ENCODE peak calls at places on chromosome X, in five cellular contexts. E is fibroblast of lung, T is IMR-90, Z is adrenal gland, A is left lung. G is an unnamed sample.
A peak's percentile ranks its signal among the peaks of the same experiment; 100 is the strongest.

GRCh38 chrX:110938977-110939732 is 143.5 kb upstream of the CHRDL1 start:
- DNase-seq in Z (no peak), A (no peak), E (no peak), T (no peak), G (no peak)

GRCh38 chrX:43741843-43742573 is 85.9 kb downstream of the MAOA start:
- DNase-seq in T (no peak), E (peak; percentile 74), Z (peak; percentile 27), A (no peak), G (no peak)

GRCh38 chrX:19613645-19614323 is 98.5 kb upstream of the MAP3K15 start:
- DNase-seq in A (peak; percentile 67), T (no peak), E (no peak), Z (no peak), G (no peak)

GRCh38 chrX:131783555-131784338 is 239.4 kb upstream of the STK26 start:
- DNase-seq in E (no peak), T (peak; percentile 89), A (peak; percentile 52), Z (no peak), G (no peak)

GRCh38 chrX:108582151-108582550 is 142.5 kb downstream of the COL4A5 start:
- DNase-seq in A (no peak), T (no peak), E (no peak), Z (no peak), G (no peak)

GRCh38 chrX:155070975-155071693 is at the start of the genes BRCC3, CMC4 and MTCP1:
- DNase-seq in T (peak; percentile 79), Z (peak; percentile 82), A (peak; percentile 87), E (peak; percentile 80), G (peak; percentile 82)

GRCh38 chrX:71577682-71578081 is 555 bp upstream of the GCNA start:
- DNase-seq in E (peak; percentile 3), A (no peak), T (no peak), Z (no peak), G (peak; percentile 74)

GRCh38 chrX:35826503-35826902 is 28.4 kb downstream of the MAGEB16 start:
- DNase-seq in E (no peak), A (no peak), T (no peak), Z (no peak), G (no peak)

GRCh38 chrX:120302434-120302833 is 8.8 kb downstream of the TMEM255A start:
- DNase-seq in E (no peak), Z (peak; percentile 17), A (peak; percentile 58), T (no peak), G (no peak)

GRCh38 chrX:125205084-125205917 is 114.4 kb upstream of the TEX13C start:
- DNase-seq in T (no peak), E (peak; percentile 0), Z (peak; percentile 72), A (peak; percentile 33), G (peak; percentile 60)

GRCh38 chrX:13077168-13077567 is 32.7 kb upstream of the FAM9C start:
- DNase-seq in T (peak; percentile 47), Z (peak; percentile 17), E (no peak), A (peak; percentile 49), G (no peak)

GRCh38 chrX:101550825-101551767 is 749 bp downstream of the ARMCX1 start:
- DNase-seq in Z (peak; percentile 57), A (peak; percentile 56), E (peak; percentile 37), T (peak; percentile 20), G (peak; percentile 52)

GRCh38 chrX:110310000-110310790 is 7.7 kb downstream of the AMMECR1 start:
- DNase-seq in T (no peak), A (no peak), Z (no peak), E (no peak), G (no peak)

GRCh38 chrX:143336261-143336660 is 181.0 kb downstream of the SPANXN3 start:
- DNase-seq in T (no peak), A (no peak), Z (no peak), E (no peak), G (no peak)

GRCh38 chrX:70041993-70042392 is 7.7 kb downstream of the AWAT2 start:
- DNase-seq in E (no peak), A (no peak), T (no peak), Z (no peak), G (no peak)

GRCh38 chrX:50103866-50104566 is 96.8 kb downstream of the AKAP4 start:
- DNase-seq in A (no peak), E (no peak), Z (peak; percentile 68), T (no peak), G (no peak)

GRCh38 chrX:29903365-29903764 is 312.0 kb upstream of the MAGEB2 start:
- DNase-seq in A (no peak), Z (no peak), E (peak; percentile 38), T (peak; percentile 7), G (no peak)

DNA sequence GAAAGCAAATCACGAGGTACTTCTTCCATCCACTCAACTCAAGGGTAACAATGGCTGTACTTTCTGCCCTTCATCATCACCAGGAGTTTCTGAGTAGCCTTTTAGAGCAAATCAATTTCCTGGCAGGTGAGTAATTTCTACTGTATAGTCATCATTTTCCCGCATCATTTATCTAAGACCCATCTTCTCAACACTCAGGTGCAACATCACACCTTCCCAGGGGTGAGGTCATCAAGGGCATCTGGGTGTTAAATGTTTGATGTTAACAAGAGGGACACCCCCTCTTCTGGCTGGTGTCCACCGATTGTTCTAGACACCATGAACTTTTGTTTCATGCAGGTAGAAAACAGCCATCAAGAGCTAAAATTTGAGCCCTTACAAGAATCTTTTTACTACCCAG is 313.4 kb upstream of the MAGEB2 start:
- DNase-seq in Z (no peak), A (no peak), T (no peak), E (no peak), G (no peak)
- H3K4me3 ChIP-seq in Z (no peak overlapping the region), A (no peak overlapping the region), T (no peak overlapping the region), E (no peak overlapping the region), G (no peak overlapping the region)

GRCh38 chrX:11472381-11472780 is 179.2 kb downstream of the AMELX start:
- DNase-seq in T (peak; percentile 28), A (no peak), Z (no peak), E (no peak), G (no peak)

GRCh38 chrX:11474021-11474420 is 180.8 kb downstream of the AMELX start:
- DNase-seq in E (no peak), Z (no peak), A (no peak), T (no peak), G (no peak)

GRCh38 chrX:11474576-11474975 is 181.4 kb downstream of the AMELX start:
- DNase-seq in A (no peak), Z (no peak), T (no peak), E (no peak), G (no peak)

GRCh38 chrX:11472879-11473278 is 179.7 kb downstream of the AMELX start:
- DNase-seq in Z (no peak), A (no peak), T (no peak), E (no peak), G (no peak)

GRCh38 chrX:11470231-11470630 is 177.0 kb downstream of the AMELX start:
- DNase-seq in E (peak; percentile 84), T (peak; percentile 86), Z (no peak), A (no peak), G (no peak)
- H3K4me1 ChIP-seq in E (no peaks in the 10 kb centered on the region), T (peaks cover 2% of the 10 kb centered on the region), Z (no peaks in the 10 kb centered on the region), A (no peaks in the 10 kb centered on the region), G (no peaks in the 10 kb centered on the region)

GRCh38 chrX:82782014-82782413 is 726.1 kb upstream of the POU3F4 start:
- DNase-seq in Z (no peak), A (no peak), T (no peak), E (no peak), G (no peak)
- H3K9me3 ChIP-seq in Z (no peaks in the 10 kb centered on the region), A (no peaks in the 10 kb centered on the region), T (peaks cover 2% of the 10 kb centered on the region), E (no peaks in the 10 kb centered on the region), G (no peaks in the 10 kb centered on the region)

GRCh38 chrX:115579327-115579726 is 18.4 kb downstream of the PLS3 start:
- DNase-seq in A (no peak), E (no peak), T (no peak), Z (no peak), G (no peak)
- H3K4me3 ChIP-seq in A (no peak overlapping the region), E (no peak overlapping the region), T (no peak overlapping the region), Z (no peak overlapping the region), G (no peak overlapping the region)

DNA sequence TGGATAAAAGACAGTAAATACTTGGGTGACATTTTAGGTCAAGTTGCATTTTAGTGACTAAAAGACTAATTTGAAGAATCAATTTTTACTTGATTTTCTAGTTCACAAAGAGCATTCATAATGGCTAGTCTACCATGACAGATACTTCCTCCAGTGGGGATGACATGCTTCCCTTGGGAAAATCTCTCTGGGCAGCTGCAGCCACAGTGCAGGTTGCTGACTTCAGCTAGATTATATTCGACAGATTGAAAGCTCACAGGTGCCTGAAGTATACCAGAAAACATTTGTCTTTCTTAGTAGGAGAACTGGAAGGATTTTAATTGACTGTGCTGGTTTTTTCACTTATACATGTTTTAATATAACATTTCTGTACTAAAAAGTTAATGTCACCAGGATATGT is 209.5 kb upstream of the MAGEB2 start:
- DNase-seq in T (no peak), Z (no peak), A (no peak), E (no peak), G (no peak)
- H3K4me1 ChIP-seq in T (no peaks in the 10 kb centered on the region), Z (no peaks in the 10 kb centered on the region), A (no peaks in the 10 kb centered on the region), E (no peaks in the 10 kb centered on the region), G (no peaks in the 10 kb centered on the region)

DNA sequence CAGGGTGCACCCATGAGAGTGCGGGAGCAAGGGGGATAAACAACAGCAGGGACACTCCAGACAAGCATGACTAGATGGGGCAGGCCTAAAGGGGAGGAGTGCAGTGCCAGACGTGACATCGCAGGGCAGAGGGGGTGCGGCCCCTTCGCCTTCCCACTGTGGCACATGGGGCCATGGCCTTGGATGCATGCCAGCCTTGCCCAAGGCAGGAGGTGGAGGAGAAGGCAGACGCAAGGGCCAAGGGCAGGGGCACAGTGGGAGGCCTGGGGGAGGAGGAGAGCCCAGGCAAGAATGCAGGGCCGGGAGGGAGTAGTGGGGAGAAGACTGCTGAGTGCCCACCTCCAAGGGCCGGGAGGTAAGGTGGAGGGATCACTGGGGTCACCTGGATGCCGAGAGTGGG is 21.6 kb downstream of the PNMA6E start:
- DNase-seq in A (no peak), T (no peak), Z (peak; percentile 77), E (no peak), G (no peak)
- H3K9me3 ChIP-seq in A (no peaks in the 10 kb centered on the region), T (peaks cover 2% of the 10 kb centered on the region), Z (no peaks in the 10 kb centered on the region), E (no peaks in the 10 kb centered on the region), G (no peaks in the 10 kb centered on the region)

GRCh38 chrX:39580043-39580442 is 517.7 kb downstream of the BCOR start:
- DNase-seq in T (no peak), A (no peak), Z (no peak), E (no peak), G (no peak)

GRCh38 chrX:39576081-39576701 is 521.6 kb downstream of the BCOR start:
- DNase-seq in Z (no peak), E (no peak), A (no peak), T (no peak), G (no peak)

GRCh38 chrX:39577976-39578962 is 519.5 kb downstream of the BCOR start:
- DNase-seq in Z (no peak), A (no peak), T (no peak), E (peak; percentile 36), G (no peak)

GRCh38 chrX:39574178-39574577 is 523.6 kb downstream of the BCOR start:
- DNase-seq in Z (no peak), T (no peak), A (no peak), E (no peak), G (no peak)

GRCh38 chrX:39577206-39577605 is 520.6 kb downstream of the BCOR start:
- DNase-seq in T (no peak), E (peak; percentile 2), Z (no peak), A (no peak), G (peak; percentile 14)
- H3K4me3 ChIP-seq in T (no peak overlapping the region), E (no peak overlapping the region), Z (no peak overlapping the region), A (no peak overlapping the region), G (no peak overlapping the region)

DNA sequence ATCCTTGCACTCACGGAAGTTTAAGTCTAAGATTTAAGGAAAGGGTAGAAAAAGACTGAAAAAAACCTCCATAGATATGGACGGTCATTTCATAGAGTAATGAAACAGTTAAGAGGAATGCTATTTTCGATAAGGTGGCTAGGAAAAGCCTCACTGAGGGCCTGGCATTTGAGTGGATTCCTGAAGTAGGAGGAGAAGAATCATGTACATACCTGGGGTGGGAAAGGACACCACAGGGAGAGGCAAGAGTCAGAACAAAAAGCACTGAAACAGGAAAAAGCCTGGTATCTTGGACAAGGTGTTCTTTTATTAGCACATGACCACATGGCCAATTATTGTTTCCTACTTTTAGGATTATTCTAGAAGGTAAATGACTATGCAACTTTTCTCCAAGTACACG is 547.2 kb upstream of the DIPK2B start:
- DNase-seq in E (no peak), A (no peak), Z (no peak), T (no peak), G (no peak)
- H3K4me1 ChIP-seq in E (peaks cover 13% of the 10 kb centered on the region), A (peaks cover 5% of the 10 kb centered on the region), Z (no peaks in the 10 kb centered on the region), T (peaks cover 5% of the 10 kb centered on the region), G (no peaks in the 10 kb centered on the region)

G was measured in testis.